ENCODE peak calls at places on chromosomes 7 and 10, in ten cellular contexts. One of them, this sample, is unnamed.
A peak's percentile ranks its signal among the peaks of the same experiment; 100 is the strongest.

GRCh38 chr10:32413513-32413912 is 32.4 kb upstream of the CCDC7 start:
- DNase-seq in GM12892: no peak
- DNase-seq in colonic mucosa: no peak
- DNase-seq in T1000: peak; percentile 5
- DNase-seq in activated CD4-positive, CD25-positive, alpha-beta regulatory T cell treated with anti-CD3 and anti-CD28 coated beads, Interleukin-2, amount 50 U/mL, for 72 hours: peak; percentile 32
- DNase-seq in adipocyte: peak; percentile 64
- DNase-seq in activated CD4-positive, alpha-beta T cell treated with anti-CD3 and anti-CD28 coated beads, Interleukin-2, amount 50 U/mL, for 1 hour: peak; percentile 2
- DNase-seq in epithelial cell of prostate: peak; percentile 96
- DNase-seq in CD4-positive, CD25-positive, alpha-beta regulatory T cell: no peak
- DNase-seq in stimulated activated CD4-positive, alpha-beta T cell treated with anti-CD3 and anti-CD28 coated beads, Interleukin-2, amount 100 ng/mL, for 24 hours: peak; percentile 60
- DNase-seq in this sample: peak; percentile 9

GRCh38 chr7:103947026-103947655 is 42.3 kb downstream of the RELN start:
- DNase-seq in adipocyte: no peak
- DNase-seq in activated CD4-positive, CD25-positive, alpha-beta regulatory T cell treated with anti-CD3 and anti-CD28 coated beads, Interleukin-2, amount 50 U/mL, for 72 hours: no peak
- DNase-seq in T1000: no peak
- DNase-seq in GM12892: no peak
- DNase-seq in CD4-positive, CD25-positive, alpha-beta regulatory T cell: no peak
- DNase-seq in colonic mucosa: no peak
- DNase-seq in stimulated activated CD4-positive, alpha-beta T cell treated with anti-CD3 and anti-CD28 coated beads, Interleukin-2, amount 100 ng/mL, for 24 hours: no peak
- DNase-seq in epithelial cell of prostate: no peak
- DNase-seq in activated CD4-positive, alpha-beta T cell treated with anti-CD3 and anti-CD28 coated beads, Interleukin-2, amount 50 U/mL, for 1 hour: no peak
- DNase-seq in this sample: no peak

GRCh38 chr7:101124376-101125056 is 2.4 kb upstream of the SERPINE1 start:
- DNase-seq in colonic mucosa: no peak
- DNase-seq in stimulated activated CD4-positive, alpha-beta T cell treated with anti-CD3 and anti-CD28 coated beads, Interleukin-2, amount 100 ng/mL, for 24 hours: no peak
- DNase-seq in activated CD4-positive, alpha-beta T cell treated with anti-CD3 and anti-CD28 coated beads, Interleukin-2, amount 50 U/mL, for 1 hour: no peak
- DNase-seq in activated CD4-positive, CD25-positive, alpha-beta regulatory T cell treated with anti-CD3 and anti-CD28 coated beads, Interleukin-2, amount 50 U/mL, for 72 hours: no peak
- DNase-seq in CD4-positive, CD25-positive, alpha-beta regulatory T cell: no peak
- DNase-seq in epithelial cell of prostate: no peak
- DNase-seq in T1000: peak; percentile 48
- DNase-seq in adipocyte: peak; percentile 88
- DNase-seq in GM12892: no peak
- DNase-seq in this sample: no peak

GRCh38 chr10:30384791-30385201 is 35.7 kb upstream of the MTPAP start:
- DNase-seq in CD4-positive, CD25-positive, alpha-beta regulatory T cell: no peak
- DNase-seq in GM12892: no peak
- DNase-seq in T1000: no peak
- DNase-seq in epithelial cell of prostate: no peak
- DNase-seq in activated CD4-positive, alpha-beta T cell treated with anti-CD3 and anti-CD28 coated beads, Interleukin-2, amount 50 U/mL, for 1 hour: no peak
- DNase-seq in colonic mucosa: no peak
- DNase-seq in activated CD4-positive, CD25-positive, alpha-beta regulatory T cell treated with anti-CD3 and anti-CD28 coated beads, Interleukin-2, amount 50 U/mL, for 72 hours: no peak
- DNase-seq in stimulated activated CD4-positive, alpha-beta T cell treated with anti-CD3 and anti-CD28 coated beads, Interleukin-2, amount 100 ng/mL, for 24 hours: no peak
- DNase-seq in adipocyte: peak; percentile 56
- DNase-seq in this sample: no peak

GRCh38 chr7:151185762-151186639 is 1.0 kb downstream of the ASB10 start:
- DNase-seq in activated CD4-positive, CD25-positive, alpha-beta regulatory T cell treated with anti-CD3 and anti-CD28 coated beads, Interleukin-2, amount 50 U/mL, for 72 hours: no peak
- DNase-seq in colonic mucosa: no peak
- DNase-seq in epithelial cell of prostate: no peak
- DNase-seq in T1000: no peak
- DNase-seq in GM12892: no peak
- DNase-seq in activated CD4-positive, alpha-beta T cell treated with anti-CD3 and anti-CD28 coated beads, Interleukin-2, amount 50 U/mL, for 1 hour: no peak
- DNase-seq in adipocyte: no peak
- DNase-seq in stimulated activated CD4-positive, alpha-beta T cell treated with anti-CD3 and anti-CD28 coated beads, Interleukin-2, amount 100 ng/mL, for 24 hours: no peak
- DNase-seq in CD4-positive, CD25-positive, alpha-beta regulatory T cell: no peak
- DNase-seq in this sample: no peak

GRCh38 chr10:117007080-117007479 is 2.1 kb upstream of the SHTN1 start:
- DNase-seq in activated CD4-positive, CD25-positive, alpha-beta regulatory T cell treated with anti-CD3 and anti-CD28 coated beads, Interleukin-2, amount 50 U/mL, for 72 hours: no peak
- DNase-seq in epithelial cell of prostate: peak; percentile 41
- DNase-seq in adipocyte: peak; percentile 54
- DNase-seq in stimulated activated CD4-positive, alpha-beta T cell treated with anti-CD3 and anti-CD28 coated beads, Interleukin-2, amount 100 ng/mL, for 24 hours: no peak
- DNase-seq in GM12892: no peak
- DNase-seq in CD4-positive, CD25-positive, alpha-beta regulatory T cell: no peak
- DNase-seq in colonic mucosa: no peak
- DNase-seq in T1000: no peak
- DNase-seq in activated CD4-positive, alpha-beta T cell treated with anti-CD3 and anti-CD28 coated beads, Interleukin-2, amount 50 U/mL, for 1 hour: no peak
- DNase-seq in this sample: no peak

GRCh38 chr7:149883452-149883861 is 9.7 kb downstream of the ATP6V0E2 start:
- DNase-seq in T1000: no peak
- DNase-seq in activated CD4-positive, CD25-positive, alpha-beta regulatory T cell treated with anti-CD3 and anti-CD28 coated beads, Interleukin-2, amount 50 U/mL, for 72 hours: no peak
- DNase-seq in activated CD4-positive, alpha-beta T cell treated with anti-CD3 and anti-CD28 coated beads, Interleukin-2, amount 50 U/mL, for 1 hour: peak; percentile 52
- DNase-seq in adipocyte: peak; percentile 62
- DNase-seq in colonic mucosa: peak; percentile 65
- DNase-seq in epithelial cell of prostate: no peak
- DNase-seq in CD4-positive, CD25-positive, alpha-beta regulatory T cell: no peak
- DNase-seq in GM12892: peak; percentile 32
- DNase-seq in stimulated activated CD4-positive, alpha-beta T cell treated with anti-CD3 and anti-CD28 coated beads, Interleukin-2, amount 100 ng/mL, for 24 hours: peak; percentile 54
- DNase-seq in this sample: peak; percentile 60

GRCh38 chr10:79407811-79408795 is 37.3 kb downstream of the ZCCHC24 start:
- DNase-seq in T1000: no peak
- DNase-seq in epithelial cell of prostate: no peak
- DNase-seq in activated CD4-positive, alpha-beta T cell treated with anti-CD3 and anti-CD28 coated beads, Interleukin-2, amount 50 U/mL, for 1 hour: no peak
- DNase-seq in colonic mucosa: no peak
- DNase-seq in CD4-positive, CD25-positive, alpha-beta regulatory T cell: no peak
- DNase-seq in GM12892: no peak
- DNase-seq in activated CD4-positive, CD25-positive, alpha-beta regulatory T cell treated with anti-CD3 and anti-CD28 coated beads, Interleukin-2, amount 50 U/mL, for 72 hours: no peak
- DNase-seq in adipocyte: peak; percentile 88
- DNase-seq in stimulated activated CD4-positive, alpha-beta T cell treated with anti-CD3 and anti-CD28 coated beads, Interleukin-2, amount 100 ng/mL, for 24 hours: no peak
- DNase-seq in this sample: no peak

GRCh38 chr7:102024005-102024768 is 206.8 kb downstream of the CUX1 start:
- DNase-seq in epithelial cell of prostate: no peak
- DNase-seq in GM12892: no peak
- DNase-seq in activated CD4-positive, CD25-positive, alpha-beta regulatory T cell treated with anti-CD3 and anti-CD28 coated beads, Interleukin-2, amount 50 U/mL, for 72 hours: no peak
- DNase-seq in stimulated activated CD4-positive, alpha-beta T cell treated with anti-CD3 and anti-CD28 coated beads, Interleukin-2, amount 100 ng/mL, for 24 hours: no peak
- DNase-seq in activated CD4-positive, alpha-beta T cell treated with anti-CD3 and anti-CD28 coated beads, Interleukin-2, amount 50 U/mL, for 1 hour: no peak
- DNase-seq in adipocyte: no peak
- DNase-seq in CD4-positive, CD25-positive, alpha-beta regulatory T cell: no peak
- DNase-seq in T1000: no peak
- DNase-seq in colonic mucosa: no peak
- DNase-seq in this sample: no peak

GRCh38 chr7:141550694-141551079 is 523 bp upstream of the AGK start:
- DNase-seq in GM12892: peak; percentile 10
- DNase-seq in activated CD4-positive, alpha-beta T cell treated with anti-CD3 and anti-CD28 coated beads, Interleukin-2, amount 50 U/mL, for 1 hour: peak; percentile 2
- DNase-seq in T1000: no peak
- DNase-seq in CD4-positive, CD25-positive, alpha-beta regulatory T cell: no peak
- DNase-seq in adipocyte: no peak
- DNase-seq in colonic mucosa: peak; percentile 19
- DNase-seq in activated CD4-positive, CD25-positive, alpha-beta regulatory T cell treated with anti-CD3 and anti-CD28 coated beads, Interleukin-2, amount 50 U/mL, for 72 hours: peak; percentile 33
- DNase-seq in stimulated activated CD4-positive, alpha-beta T cell treated with anti-CD3 and anti-CD28 coated beads, Interleukin-2, amount 100 ng/mL, for 24 hours: no peak
- DNase-seq in epithelial cell of prostate: no peak
- DNase-seq in this sample: no peak

GRCh38 chr10:3527869-3528268 is 257.1 kb downstream of the KLF6 start:
- DNase-seq in T1000: no peak
- DNase-seq in GM12892: no peak
- DNase-seq in activated CD4-positive, CD25-positive, alpha-beta regulatory T cell treated with anti-CD3 and anti-CD28 coated beads, Interleukin-2, amount 50 U/mL, for 72 hours: no peak
- DNase-seq in CD4-positive, CD25-positive, alpha-beta regulatory T cell: no peak
- DNase-seq in stimulated activated CD4-positive, alpha-beta T cell treated with anti-CD3 and anti-CD28 coated beads, Interleukin-2, amount 100 ng/mL, for 24 hours: no peak
- DNase-seq in adipocyte: peak; percentile 44
- DNase-seq in colonic mucosa: no peak
- DNase-seq in epithelial cell of prostate: no peak
- DNase-seq in activated CD4-positive, alpha-beta T cell treated with anti-CD3 and anti-CD28 coated beads, Interleukin-2, amount 50 U/mL, for 1 hour: no peak
- DNase-seq in this sample: no peak

GRCh38 chr10:59773088-59773487 is 19.8 kb upstream of the MRLN start:
- DNase-seq in epithelial cell of prostate: no peak
- DNase-seq in activated CD4-positive, alpha-beta T cell treated with anti-CD3 and anti-CD28 coated beads, Interleukin-2, amount 50 U/mL, for 1 hour: no peak
- DNase-seq in T1000: no peak
- DNase-seq in CD4-positive, CD25-positive, alpha-beta regulatory T cell: no peak
- DNase-seq in stimulated activated CD4-positive, alpha-beta T cell treated with anti-CD3 and anti-CD28 coated beads, Interleukin-2, amount 100 ng/mL, for 24 hours: no peak
- DNase-seq in activated CD4-positive, CD25-positive, alpha-beta regulatory T cell treated with anti-CD3 and anti-CD28 coated beads, Interleukin-2, amount 50 U/mL, for 72 hours: no peak
- DNase-seq in adipocyte: no peak
- DNase-seq in colonic mucosa: no peak
- DNase-seq in GM12892: no peak
- DNase-seq in this sample: no peak

GRCh38 chr7:16753932-16754571 is 497 bp downstream of the TSPAN13 start:
- DNase-seq in T1000: no peak
- DNase-seq in CD4-positive, CD25-positive, alpha-beta regulatory T cell: no peak
- DNase-seq in colonic mucosa: peak; percentile 62
- DNase-seq in GM12892: no peak
- DNase-seq in adipocyte: peak; percentile 55
- DNase-seq in stimulated activated CD4-positive, alpha-beta T cell treated with anti-CD3 and anti-CD28 coated beads, Interleukin-2, amount 100 ng/mL, for 24 hours: peak; percentile 21
- DNase-seq in epithelial cell of prostate: no peak
- DNase-seq in activated CD4-positive, CD25-positive, alpha-beta regulatory T cell treated with anti-CD3 and anti-CD28 coated beads, Interleukin-2, amount 50 U/mL, for 72 hours: peak; percentile 31
- DNase-seq in activated CD4-positive, alpha-beta T cell treated with anti-CD3 and anti-CD28 coated beads, Interleukin-2, amount 50 U/mL, for 1 hour: no peak
- DNase-seq in this sample: peak; percentile 62

GRCh38 chr10:75186310-75186709 is 24.3 kb upstream of the VDAC2 start:
- DNase-seq in colonic mucosa: no peak
- DNase-seq in stimulated activated CD4-positive, alpha-beta T cell treated with anti-CD3 and anti-CD28 coated beads, Interleukin-2, amount 100 ng/mL, for 24 hours: no peak
- DNase-seq in GM12892: no peak
- DNase-seq in T1000: no peak
- DNase-seq in adipocyte: no peak
- DNase-seq in activated CD4-positive, alpha-beta T cell treated with anti-CD3 and anti-CD28 coated beads, Interleukin-2, amount 50 U/mL, for 1 hour: no peak
- DNase-seq in CD4-positive, CD25-positive, alpha-beta regulatory T cell: no peak
- DNase-seq in activated CD4-positive, CD25-positive, alpha-beta regulatory T cell treated with anti-CD3 and anti-CD28 coated beads, Interleukin-2, amount 50 U/mL, for 72 hours: no peak
- DNase-seq in epithelial cell of prostate: no peak
- DNase-seq in this sample: no peak

GRCh38 chr10:114526497-114527238 is 122.4 kb upstream of the AFAP1L2 start:
- DNase-seq in colonic mucosa: peak; percentile 94
- DNase-seq in epithelial cell of prostate: peak; percentile 84
- DNase-seq in CD4-positive, CD25-positive, alpha-beta regulatory T cell: peak; percentile 75
- DNase-seq in activated CD4-positive, alpha-beta T cell treated with anti-CD3 and anti-CD28 coated beads, Interleukin-2, amount 50 U/mL, for 1 hour: peak; percentile 87
- DNase-seq in T1000: no peak
- DNase-seq in activated CD4-positive, CD25-positive, alpha-beta regulatory T cell treated with anti-CD3 and anti-CD28 coated beads, Interleukin-2, amount 50 U/mL, for 72 hours: peak; percentile 79
- DNase-seq in adipocyte: peak; percentile 36
- DNase-seq in stimulated activated CD4-positive, alpha-beta T cell treated with anti-CD3 and anti-CD28 coated beads, Interleukin-2, amount 100 ng/mL, for 24 hours: peak; percentile 86
- DNase-seq in GM12892: peak; percentile 71
- DNase-seq in this sample: peak; percentile 45

GRCh38 chr10:114811769-114812353 is 9.7 kb upstream of the FHIP2A start:
- DNase-seq in adipocyte: no peak
- DNase-seq in activated CD4-positive, alpha-beta T cell treated with anti-CD3 and anti-CD28 coated beads, Interleukin-2, amount 50 U/mL, for 1 hour: no peak
- DNase-seq in epithelial cell of prostate: no peak
- DNase-seq in T1000: no peak
- DNase-seq in stimulated activated CD4-positive, alpha-beta T cell treated with anti-CD3 and anti-CD28 coated beads, Interleukin-2, amount 100 ng/mL, for 24 hours: no peak
- DNase-seq in activated CD4-positive, CD25-positive, alpha-beta regulatory T cell treated with anti-CD3 and anti-CD28 coated beads, Interleukin-2, amount 50 U/mL, for 72 hours: no peak
- DNase-seq in CD4-positive, CD25-positive, alpha-beta regulatory T cell: no peak
- DNase-seq in GM12892: no peak
- DNase-seq in colonic mucosa: no peak
- DNase-seq in this sample: no peak

GRCh38 chr7:144834516-144835165 is 1.2 kb downstream of the TPK1 start:
- DNase-seq in epithelial cell of prostate: no peak
- DNase-seq in colonic mucosa: peak; percentile 61
- DNase-seq in T1000: no peak
- DNase-seq in stimulated activated CD4-positive, alpha-beta T cell treated with anti-CD3 and anti-CD28 coated beads, Interleukin-2, amount 100 ng/mL, for 24 hours: peak; percentile 40
- DNase-seq in GM12892: peak; percentile 33
- DNase-seq in CD4-positive, CD25-positive, alpha-beta regulatory T cell: peak; percentile 32
- DNase-seq in activated CD4-positive, CD25-positive, alpha-beta regulatory T cell treated with anti-CD3 and anti-CD28 coated beads, Interleukin-2, amount 50 U/mL, for 72 hours: no peak
- DNase-seq in activated CD4-positive, alpha-beta T cell treated with anti-CD3 and anti-CD28 coated beads, Interleukin-2, amount 50 U/mL, for 1 hour: peak; percentile 17
- DNase-seq in adipocyte: no peak
- DNase-seq in this sample: no peak

GRCh38 chr10:19466709-19467108 is 349.5 kb upstream of the PLXDC2 start:
- DNase-seq in CD4-positive, CD25-positive, alpha-beta regulatory T cell: no peak
- DNase-seq in activated CD4-positive, CD25-positive, alpha-beta regulatory T cell treated with anti-CD3 and anti-CD28 coated beads, Interleukin-2, amount 50 U/mL, for 72 hours: no peak
- DNase-seq in epithelial cell of prostate: no peak
- DNase-seq in adipocyte: no peak
- DNase-seq in activated CD4-positive, alpha-beta T cell treated with anti-CD3 and anti-CD28 coated beads, Interleukin-2, amount 50 U/mL, for 1 hour: no peak
- DNase-seq in GM12892: no peak
- DNase-seq in T1000: no peak
- DNase-seq in colonic mucosa: no peak
- DNase-seq in stimulated activated CD4-positive, alpha-beta T cell treated with anti-CD3 and anti-CD28 coated beads, Interleukin-2, amount 100 ng/mL, for 24 hours: no peak
- DNase-seq in this sample: no peak

GRCh38 chr7:140478361-140479061 is 794 bp downstream of the MKRN1 start:
- DNase-seq in adipocyte: peak; percentile 75
- DNase-seq in GM12892: peak; percentile 38
- DNase-seq in CD4-positive, CD25-positive, alpha-beta regulatory T cell: no peak
- DNase-seq in epithelial cell of prostate: no peak
- DNase-seq in activated CD4-positive, CD25-positive, alpha-beta regulatory T cell treated with anti-CD3 and anti-CD28 coated beads, Interleukin-2, amount 50 U/mL, for 72 hours: peak; percentile 57
- DNase-seq in colonic mucosa: peak; percentile 48
- DNase-seq in T1000: peak; percentile 23
- DNase-seq in stimulated activated CD4-positive, alpha-beta T cell treated with anti-CD3 and anti-CD28 coated beads, Interleukin-2, amount 100 ng/mL, for 24 hours: peak; percentile 54
- DNase-seq in activated CD4-positive, alpha-beta T cell treated with anti-CD3 and anti-CD28 coated beads, Interleukin-2, amount 50 U/mL, for 1 hour: peak; percentile 35
- DNase-seq in this sample: peak; percentile 44

GRCh38 chr7:2483495-2483894 is 7.3 kb upstream of the GRIFIN start:
- DNase-seq in activated CD4-positive, CD25-positive, alpha-beta regulatory T cell treated with anti-CD3 and anti-CD28 coated beads, Interleukin-2, amount 50 U/mL, for 72 hours: no peak
- DNase-seq in activated CD4-positive, alpha-beta T cell treated with anti-CD3 and anti-CD28 coated beads, Interleukin-2, amount 50 U/mL, for 1 hour: no peak
- DNase-seq in GM12892: no peak
- DNase-seq in colonic mucosa: no peak
- DNase-seq in CD4-positive, CD25-positive, alpha-beta regulatory T cell: no peak
- DNase-seq in stimulated activated CD4-positive, alpha-beta T cell treated with anti-CD3 and anti-CD28 coated beads, Interleukin-2, amount 100 ng/mL, for 24 hours: no peak
- DNase-seq in epithelial cell of prostate: no peak
- DNase-seq in adipocyte: no peak
- DNase-seq in T1000: no peak
- DNase-seq in this sample: no peak

GRCh38 chr10:112949128-112949823 is 771 bp upstream of the TCF7L2 start:
- DNase-seq in T1000: no peak
- DNase-seq in GM12892: no peak
- DNase-seq in CD4-positive, CD25-positive, alpha-beta regulatory T cell: no peak
- DNase-seq in activated CD4-positive, alpha-beta T cell treated with anti-CD3 and anti-CD28 coated beads, Interleukin-2, amount 50 U/mL, for 1 hour: no peak
- DNase-seq in epithelial cell of prostate: no peak
- DNase-seq in stimulated activated CD4-positive, alpha-beta T cell treated with anti-CD3 and anti-CD28 coated beads, Interleukin-2, amount 100 ng/mL, for 24 hours: no peak
- DNase-seq in adipocyte: peak; percentile 50
- DNase-seq in colonic mucosa: peak; percentile 57
- DNase-seq in activated CD4-positive, CD25-positive, alpha-beta regulatory T cell treated with anti-CD3 and anti-CD28 coated beads, Interleukin-2, amount 50 U/mL, for 72 hours: no peak
- DNase-seq in this sample: no peak

GRCh38 chr10:90893190-90893589 is 21.4 kb downstream of the RPP30 start:
- DNase-seq in adipocyte: peak; percentile 38
- DNase-seq in CD4-positive, CD25-positive, alpha-beta regulatory T cell: no peak
- DNase-seq in activated CD4-positive, alpha-beta T cell treated with anti-CD3 and anti-CD28 coated beads, Interleukin-2, amount 50 U/mL, for 1 hour: no peak
- DNase-seq in T1000: no peak
- DNase-seq in colonic mucosa: no peak
- DNase-seq in stimulated activated CD4-positive, alpha-beta T cell treated with anti-CD3 and anti-CD28 coated beads, Interleukin-2, amount 100 ng/mL, for 24 hours: no peak
- DNase-seq in epithelial cell of prostate: no peak
- DNase-seq in GM12892: no peak
- DNase-seq in activated CD4-positive, CD25-positive, alpha-beta regulatory T cell treated with anti-CD3 and anti-CD28 coated beads, Interleukin-2, amount 50 U/mL, for 72 hours: no peak
- DNase-seq in this sample: no peak

GRCh38 chr10:53458007-53458406 is 685.4 kb upstream of the MBL2 start:
- DNase-seq in CD4-positive, CD25-positive, alpha-beta regulatory T cell: no peak
- DNase-seq in GM12892: no peak
- DNase-seq in activated CD4-positive, CD25-positive, alpha-beta regulatory T cell treated with anti-CD3 and anti-CD28 coated beads, Interleukin-2, amount 50 U/mL, for 72 hours: no peak
- DNase-seq in adipocyte: no peak
- DNase-seq in colonic mucosa: no peak
- DNase-seq in stimulated activated CD4-positive, alpha-beta T cell treated with anti-CD3 and anti-CD28 coated beads, Interleukin-2, amount 100 ng/mL, for 24 hours: no peak
- DNase-seq in epithelial cell of prostate: no peak
- DNase-seq in T1000: no peak
- DNase-seq in activated CD4-positive, alpha-beta T cell treated with anti-CD3 and anti-CD28 coated beads, Interleukin-2, amount 50 U/mL, for 1 hour: no peak
- DNase-seq in this sample: no peak

GRCh38 chr10:100392686-100393003 is 45.6 kb downstream of the SCD start:
- DNase-seq in activated CD4-positive, CD25-positive, alpha-beta regulatory T cell treated with anti-CD3 and anti-CD28 coated beads, Interleukin-2, amount 50 U/mL, for 72 hours: no peak
- DNase-seq in GM12892: no peak
- DNase-seq in epithelial cell of prostate: no peak
- DNase-seq in activated CD4-positive, alpha-beta T cell treated with anti-CD3 and anti-CD28 coated beads, Interleukin-2, amount 50 U/mL, for 1 hour: no peak
- DNase-seq in CD4-positive, CD25-positive, alpha-beta regulatory T cell: no peak
- DNase-seq in T1000: no peak
- DNase-seq in adipocyte: no peak
- DNase-seq in colonic mucosa: no peak
- DNase-seq in stimulated activated CD4-positive, alpha-beta T cell treated with anti-CD3 and anti-CD28 coated beads, Interleukin-2, amount 100 ng/mL, for 24 hours: no peak
- DNase-seq in this sample: no peak

GRCh38 chr10:42960491-42961155 is 116.2 kb upstream of the RET start:
- DNase-seq in epithelial cell of prostate: peak; percentile 33
- DNase-seq in activated CD4-positive, alpha-beta T cell treated with anti-CD3 and anti-CD28 coated beads, Interleukin-2, amount 50 U/mL, for 1 hour: no peak
- DNase-seq in CD4-positive, CD25-positive, alpha-beta regulatory T cell: no peak
- DNase-seq in T1000: no peak
- DNase-seq in colonic mucosa: peak; percentile 9
- DNase-seq in activated CD4-positive, CD25-positive, alpha-beta regulatory T cell treated with anti-CD3 and anti-CD28 coated beads, Interleukin-2, amount 50 U/mL, for 72 hours: no peak
- DNase-seq in GM12892: no peak
- DNase-seq in adipocyte: peak; percentile 8
- DNase-seq in stimulated activated CD4-positive, alpha-beta T cell treated with anti-CD3 and anti-CD28 coated beads, Interleukin-2, amount 100 ng/mL, for 24 hours: peak; percentile 7
- DNase-seq in this sample: no peak

GRCh38 chr7:142487124-142487523 is 229.3 kb upstream of the PRSS58 start:
- DNase-seq in T1000: no peak
- DNase-seq in colonic mucosa: no peak
- DNase-seq in activated CD4-positive, alpha-beta T cell treated with anti-CD3 and anti-CD28 coated beads, Interleukin-2, amount 50 U/mL, for 1 hour: no peak
- DNase-seq in GM12892: no peak
- DNase-seq in epithelial cell of prostate: no peak
- DNase-seq in activated CD4-positive, CD25-positive, alpha-beta regulatory T cell treated with anti-CD3 and anti-CD28 coated beads, Interleukin-2, amount 50 U/mL, for 72 hours: no peak
- DNase-seq in adipocyte: no peak
- DNase-seq in CD4-positive, CD25-positive, alpha-beta regulatory T cell: no peak
- DNase-seq in stimulated activated CD4-positive, alpha-beta T cell treated with anti-CD3 and anti-CD28 coated beads, Interleukin-2, amount 100 ng/mL, for 24 hours: no peak
- DNase-seq in this sample: no peak

GRCh38 chr10:97096327-97097153 is 89.2 kb downstream of the SLIT1 start:
- DNase-seq in activated CD4-positive, CD25-positive, alpha-beta regulatory T cell treated with anti-CD3 and anti-CD28 coated beads, Interleukin-2, amount 50 U/mL, for 72 hours: no peak
- DNase-seq in adipocyte: no peak
- DNase-seq in CD4-positive, CD25-positive, alpha-beta regulatory T cell: no peak
- DNase-seq in stimulated activated CD4-positive, alpha-beta T cell treated with anti-CD3 and anti-CD28 coated beads, Interleukin-2, amount 100 ng/mL, for 24 hours: no peak
- DNase-seq in epithelial cell of prostate: no peak
- DNase-seq in GM12892: no peak
- DNase-seq in T1000: no peak
- DNase-seq in activated CD4-positive, alpha-beta T cell treated with anti-CD3 and anti-CD28 coated beads, Interleukin-2, amount 50 U/mL, for 1 hour: no peak
- DNase-seq in colonic mucosa: no peak
- DNase-seq in this sample: peak; percentile 16

GRCh38 chr7:5177060-5177459 is 13.0 kb upstream of the WIPI2 start:
- DNase-seq in epithelial cell of prostate: no peak
- DNase-seq in colonic mucosa: peak; percentile 27
- DNase-seq in adipocyte: no peak
- DNase-seq in T1000: peak; percentile 21
- DNase-seq in GM12892: no peak
- DNase-seq in activated CD4-positive, alpha-beta T cell treated with anti-CD3 and anti-CD28 coated beads, Interleukin-2, amount 50 U/mL, for 1 hour: no peak
- DNase-seq in CD4-positive, CD25-positive, alpha-beta regulatory T cell: no peak
- DNase-seq in stimulated activated CD4-positive, alpha-beta T cell treated with anti-CD3 and anti-CD28 coated beads, Interleukin-2, amount 100 ng/mL, for 24 hours: no peak
- DNase-seq in activated CD4-positive, CD25-positive, alpha-beta regulatory T cell treated with anti-CD3 and anti-CD28 coated beads, Interleukin-2, amount 50 U/mL, for 72 hours: no peak
- DNase-seq in this sample: peak; percentile 7